ENCODE peak calls at places on chromosomes 12 and 14, in eight cellular contexts. M is stomach, T is A549, A is IMR-90, B is body of pancreas, W is HCT116, H is right lobe of liver, I is Peyer's patch. X is an unnamed sample. For H3K4me1, the result is how much of the 10 kb centered on the place peaks cover.

GRCh38 chr12:105214670-105215375 is 21.2 kb downstream of the APPL2 start:
- DNase-seq in B (peak), A (no peak), I (no peak), M (peak), W (no peak), T (peak), H (peak), X (no peak)

GRCh38 chr14:68250950-68251765 is 431.6 kb downstream of the RAD51B start:
- DNase-seq in M (no peak), H (no peak), A (no peak), B (no peak), W (no peak), T (no peak), I (no peak), X (no peak)

GRCh38 chr14:99554184-99554583 is 49.8 kb downstream of the CCDC85C start:
- DNase-seq in H (peak), M (peak), T (no peak), I (no peak), W (no peak), B (peak), A (no peak), X (no peak)

GRCh38 chr12:96193725-96194571 is at the start of gene ELK3:
- DNase-seq in M (peak), I (peak), H (peak), W (no peak), B (peak), A (peak), T (peak), X (peak)

GRCh38 chr14:25833341-25834121 is 764.3 kb downstream of the NOVA1 start:
- DNase-seq in A (no peak), T (peak), I (no peak), W (no peak), B (peak), M (peak), H (no peak), X (peak)

GRCh38 chr12:62859203-62859799 is 75.6 kb downstream of the PPM1H start:
- DNase-seq in A (no peak), I (no peak), T (no peak), H (no peak), W (no peak), M (no peak), B (no peak), X (no peak)

GRCh38 chr14:55789442-55789841 is 209.4 kb downstream of the KTN1 start:
- DNase-seq in A (peak), B (no peak), H (no peak), T (no peak), W (no peak), M (no peak), I (no peak), X (no peak)

GRCh38 chr12:50103767-50104321 is at the start of gene GPD1:
- DNase-seq in I (no peak), A (peak), H (peak), M (peak), B (peak), T (no peak), W (peak), X (peak)

GRCh38 chr12:92080390-92081285 is 65.0 kb downstream of the BTG1 start:
- DNase-seq in H (no peak), T (peak), M (no peak), W (peak), I (no peak), A (peak), B (no peak), X (no peak)

GRCh38 chr12:75921687-75922289 is 109.8 kb downstream of the PHLDA1 start:
- DNase-seq in W (no peak), H (no peak), M (peak), I (no peak), B (no peak), T (no peak), A (no peak), X (no peak)

GRCh38 chr14:103023881-103024473 is 33.4 kb downstream of the CDC42BPB start:
- DNase-seq in I (no peak), T (no peak), A (peak), H (no peak), B (no peak), W (no peak), M (no peak), X (no peak)

GRCh38 chr14:76951149-76951548 is 77.4 kb downstream of the IRF2BPL start:
- DNase-seq in W (no peak), T (no peak), B (no peak), A (no peak), H (no peak), M (no peak), I (no peak), X (no peak)

GRCh38 chr14:69658664-69659261 is 47.4 kb downstream of the SUSD6 start:
- DNase-seq in A (peak), M (no peak), H (no peak), I (no peak), T (no peak), B (no peak), W (no peak), X (no peak)

GRCh38 chr12:113850309-113851056 is 115.6 kb downstream of the RBM19 start:
- DNase-seq in T (no peak), A (peak), M (no peak), B (no peak), I (no peak), W (no peak), H (no peak), X (peak)

GRCh38 chr14:75628816-75629215 is 31.9 kb downstream of the ERG28 start:
- DNase-seq in M (no peak), W (no peak), B (no peak), H (no peak), A (no peak), T (no peak), I (no peak), X (no peak)

GRCh38 chr12:100919116-100919515 is 124.5 kb downstream of the ANO4 start:
- DNase-seq in M (no peak), A (peak), H (no peak), B (no peak), W (no peak), T (no peak), I (no peak), X (no peak)

GRCh38 chr14:104930526-104931322 is 6.0 kb downstream of the PLD4 start:
- DNase-seq in H (peak), M (no peak), I (no peak), A (no peak), W (no peak), B (peak), T (no peak), X (no peak)

GRCh38 chr12:50572275-50572674 is 67.5 kb downstream of the DIP2B start:
- DNase-seq in I (no peak), A (peak), M (no peak), T (peak), W (no peak), H (no peak), B (peak), X (no peak)

GRCh38 chr14:77786148-77786547 is 13.8 kb upstream of the ADCK1 start:
- DNase-seq in H (no peak), M (no peak), W (no peak), B (no peak), T (no peak), A (no peak), I (no peak), X (no peak)

GRCh38 chr12:4762773-4763172 is 42.6 kb downstream of the GALNT8 start:
- DNase-seq in W (no peak), H (no peak), A (no peak), I (no peak), B (no peak), T (no peak), M (no peak), X (no peak)

GRCh38 chr12:13210543-13211190 is 14.1 kb downstream of the EMP1 start:
- DNase-seq in I (no peak), A (no peak), B (no peak), M (no peak), T (no peak), W (no peak), H (no peak), X (no peak)
- H3K4me1 ChIP-seq in I (under half), A (under half), B (under half), M (under half), T (half or more), W (half or more), H (under half), X (under half)

GRCh38 chr12:56634242-56634836 is 4.2 kb upstream of the BAZ2A start:
- DNase-seq in T (peak), A (no peak), M (peak), B (peak), H (peak), W (peak), I (peak), X (peak)

GRCh38 chr12:56635539-56636117 is 5.5 kb upstream of the BAZ2A start:
- DNase-seq in M (no peak), W (no peak), I (peak), H (no peak), T (peak), A (no peak), B (no peak), X (no peak)

GRCh38 chr12:56636118-56636674 is 6.1 kb upstream of the BAZ2A start:
- DNase-seq in B (peak), A (peak), H (peak), M (peak), W (peak), T (peak), I (peak), X (peak)

GRCh38 chr12:56633465-56634241 is 3.5 kb upstream of the BAZ2A start:
- DNase-seq in H (no peak), M (no peak), I (no peak), T (no peak), A (no peak), B (no peak), W (no peak), X (no peak)

DNA sequence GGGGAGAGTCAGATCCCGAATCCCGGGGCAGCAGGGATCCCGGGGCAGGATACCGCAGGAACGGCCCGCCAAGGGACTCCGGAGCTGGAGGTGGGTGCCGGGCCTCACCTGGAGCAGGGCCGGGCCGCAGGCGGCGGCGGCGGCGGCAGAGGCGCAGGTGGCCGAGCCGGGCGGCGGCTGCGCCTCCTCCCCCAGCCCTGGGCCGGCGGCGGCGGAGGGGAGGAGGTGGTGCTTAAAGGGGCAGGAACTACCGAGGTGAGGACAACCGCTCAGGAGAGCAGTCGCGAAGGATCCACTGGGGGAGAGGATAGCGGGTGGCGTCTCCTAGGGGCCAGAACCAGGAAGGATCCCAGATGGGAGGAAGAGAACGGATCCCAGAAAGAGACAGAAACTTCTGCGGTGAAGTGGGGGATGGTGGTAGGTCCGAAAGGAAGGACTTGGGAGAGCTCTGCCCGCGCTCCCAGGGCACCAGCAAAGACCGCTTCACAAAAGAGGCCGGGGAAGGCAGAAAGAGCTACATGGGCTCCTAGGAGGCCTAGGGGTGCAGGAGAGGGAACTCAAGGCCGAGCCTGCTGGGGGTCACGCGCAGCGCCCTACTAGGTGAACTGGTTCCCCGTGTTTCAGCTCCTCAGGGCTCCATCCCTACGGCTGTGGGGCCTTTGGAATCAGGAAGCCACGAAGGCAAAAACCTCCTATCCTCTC is 4.9 kb upstream of the BAZ2A start:
- DNase-seq in H (peak), T (peak), M (peak), B (peak), W (peak), I (peak), A (peak), X (peak)
- TF ChIP-seq POLR2A in H (peak), T (peak), M (no peak), B (peak), W (no peak), I (peak), A (no peak), X (peak)

GRCh38 chr14:61451891-61452400 is 130.6 kb downstream of the PRKCH start:
- DNase-seq in A (no peak), H (no peak), T (no peak), M (no peak), I (no peak), W (no peak), B (no peak), X (no peak)

GRCh38 chr14:61454545-61454944 is 133.2 kb downstream of the PRKCH start:
- DNase-seq in B (peak), I (no peak), W (no peak), A (no peak), H (no peak), M (no peak), T (no peak), X (no peak)

GRCh38 chr14:61452452-61452851 is 131.1 kb downstream of the PRKCH start:
- DNase-seq in I (no peak), A (no peak), W (no peak), M (no peak), T (no peak), B (no peak), H (no peak), X (no peak)

GRCh38 chr14:61451491-61451890 is 130.1 kb downstream of the PRKCH start:
- DNase-seq in B (no peak), I (no peak), H (no peak), W (no peak), T (no peak), A (no peak), M (no peak), X (no peak)

GRCh38 chr14:61453103-61453767 is 131.9 kb downstream of the PRKCH start:
- DNase-seq in H (no peak), T (no peak), W (no peak), B (no peak), I (no peak), A (no peak), M (no peak), X (no peak)
- H3K4me1 ChIP-seq in H (under half), T (under half), W (under half), B (under half), I (under half), A (under half), M (under half), X (under half)

DNA sequence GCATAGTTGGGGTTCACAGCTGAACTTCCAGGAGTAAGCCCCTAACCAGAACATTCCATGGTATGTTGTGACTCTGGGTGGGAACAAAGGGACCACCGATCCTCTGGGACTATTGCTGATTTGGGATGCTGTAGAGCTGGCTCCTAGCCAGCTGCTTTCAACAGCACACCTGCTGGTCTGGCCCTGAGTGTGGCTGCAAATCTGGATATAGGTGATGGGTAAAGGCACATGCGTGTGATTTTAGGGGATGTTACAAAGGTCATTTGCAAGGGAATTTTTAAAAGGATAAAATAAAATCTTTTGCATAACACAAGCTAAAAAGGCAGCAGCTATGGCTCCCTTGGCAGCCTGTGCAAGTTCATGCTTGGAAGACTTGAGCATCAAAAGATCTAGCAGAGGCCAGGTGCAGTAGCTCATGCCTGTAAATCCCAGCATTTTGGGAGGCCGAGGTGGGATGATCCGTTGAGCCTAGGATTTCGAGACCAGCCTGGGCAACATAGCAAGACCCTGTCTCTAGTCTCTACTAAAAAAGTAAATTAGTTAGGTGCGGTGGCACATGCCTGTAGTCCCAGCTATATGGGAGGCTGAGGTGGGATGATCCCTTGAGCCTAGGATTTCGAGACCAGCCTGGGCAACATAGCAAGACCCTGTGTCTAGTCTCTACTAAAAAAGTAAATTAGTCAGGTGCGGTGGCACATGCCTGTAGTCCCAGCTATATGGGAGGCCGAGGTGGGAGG is 1.6 kb downstream of the ALDH2 start:
- DNase-seq in A (no peak), B (no peak), H (no peak), I (no peak), W (no peak), M (no peak), T (no peak), X (no peak)
- TF ChIP-seq POLR2A in A (no peak), B (no peak), H (no peak), I (no peak), W (no peak), M (no peak), T (no peak), X (no peak)